ENCODE peak calls at places on chromosomes 13 and 19, in ten cellular contexts. One of them, this sample, is unnamed.

GRCh38 chr13:45195421-45195820 is 5.4 kb downstream of the KCTD4 start:
- DNase-seq in Caco-2: no peak
- DNase-seq in mucosa of descending colon: no peak
- DNase-seq in body of pancreas: no peak
- DNase-seq in heart right ventricle: no peak
- DNase-seq in right cardiac atrium: no peak
- DNase-seq in IMR-90: no peak
- DNase-seq in WERI-Rb-1: no peak
- DNase-seq in tibial nerve: no peak
- DNase-seq in neural progenitor cell: no peak
- DNase-seq in this sample: no peak

GRCh38 chr19:54186934-54187381 is 2.4 kb downstream of the MBOAT7 start:
- DNase-seq in Caco-2: no peak
- DNase-seq in mucosa of descending colon: peak
- DNase-seq in body of pancreas: peak
- DNase-seq in heart right ventricle: no peak
- DNase-seq in right cardiac atrium: no peak
- DNase-seq in IMR-90: no peak
- DNase-seq in WERI-Rb-1: no peak
- DNase-seq in tibial nerve: no peak
- DNase-seq in neural progenitor cell: no peak
- DNase-seq in this sample: no peak

GRCh38 chr19:45746866-45747265 is 13.6 kb downstream of the MEIOSIN start:
- DNase-seq in Caco-2: no peak
- DNase-seq in mucosa of descending colon: no peak
- DNase-seq in body of pancreas: no peak
- DNase-seq in heart right ventricle: no peak
- DNase-seq in right cardiac atrium: no peak
- DNase-seq in IMR-90: no peak
- DNase-seq in WERI-Rb-1: no peak
- DNase-seq in tibial nerve: no peak
- DNase-seq in neural progenitor cell: no peak
- DNase-seq in this sample: no peak

GRCh38 chr13:76016799-76017198 is 380.7 kb downstream of the LMO7 start:
- DNase-seq in Caco-2: peak
- DNase-seq in mucosa of descending colon: no peak
- DNase-seq in body of pancreas: peak
- DNase-seq in heart right ventricle: no peak
- DNase-seq in right cardiac atrium: no peak
- DNase-seq in IMR-90: peak
- DNase-seq in WERI-Rb-1: peak
- DNase-seq in tibial nerve: no peak
- DNase-seq in neural progenitor cell: peak
- DNase-seq in this sample: no peak

GRCh38 chr13:41562083-41562482 is 104.7 kb downstream of the RGCC start:
- DNase-seq in Caco-2: no peak
- DNase-seq in mucosa of descending colon: no peak
- DNase-seq in body of pancreas: peak
- DNase-seq in heart right ventricle: peak
- DNase-seq in right cardiac atrium: peak
- DNase-seq in IMR-90: peak
- DNase-seq in WERI-Rb-1: no peak
- DNase-seq in tibial nerve: peak
- DNase-seq in neural progenitor cell: no peak
- DNase-seq in this sample: no peak

GRCh38 chr13:112703449-112703848 is 13.6 kb downstream of the ATP11A start:
- DNase-seq in Caco-2: no peak
- DNase-seq in mucosa of descending colon: no peak
- DNase-seq in body of pancreas: no peak
- DNase-seq in heart right ventricle: no peak
- DNase-seq in right cardiac atrium: no peak
- DNase-seq in IMR-90: no peak
- DNase-seq in WERI-Rb-1: no peak
- DNase-seq in tibial nerve: no peak
- DNase-seq in neural progenitor cell: no peak
- DNase-seq in this sample: no peak

GRCh38 chr13:67383358-67383757 is 153.2 kb upstream of the PCDH9 start:
- DNase-seq in Caco-2: no peak
- DNase-seq in mucosa of descending colon: no peak
- DNase-seq in body of pancreas: peak
- DNase-seq in heart right ventricle: no peak
- DNase-seq in right cardiac atrium: no peak
- DNase-seq in IMR-90: peak
- DNase-seq in WERI-Rb-1: no peak
- DNase-seq in tibial nerve: no peak
- DNase-seq in neural progenitor cell: no peak
- DNase-seq in this sample: no peak

GRCh38 chr19:35404879-35405622 is 34.2 kb downstream of the GPR42 start:
- DNase-seq in Caco-2: peak
- DNase-seq in mucosa of descending colon: no peak
- DNase-seq in body of pancreas: no peak
- DNase-seq in heart right ventricle: no peak
- DNase-seq in right cardiac atrium: no peak
- DNase-seq in IMR-90: peak
- DNase-seq in WERI-Rb-1: no peak
- DNase-seq in tibial nerve: no peak
- DNase-seq in neural progenitor cell: peak
- DNase-seq in this sample: peak

GRCh38 chr13:107642841-107643240 is 572.5 kb downstream of the LIG4 start:
- DNase-seq in Caco-2: no peak
- DNase-seq in mucosa of descending colon: no peak
- DNase-seq in body of pancreas: no peak
- DNase-seq in heart right ventricle: no peak
- DNase-seq in right cardiac atrium: no peak
- DNase-seq in IMR-90: peak
- DNase-seq in WERI-Rb-1: no peak
- DNase-seq in tibial nerve: no peak
- DNase-seq in neural progenitor cell: no peak
- DNase-seq in this sample: no peak

GRCh38 chr19:32339988-32340874 is 5.2 kb upstream of the ZNF507 start:
- DNase-seq in Caco-2: peak
- DNase-seq in mucosa of descending colon: peak
- DNase-seq in body of pancreas: peak
- DNase-seq in heart right ventricle: peak
- DNase-seq in right cardiac atrium: peak
- DNase-seq in IMR-90: peak
- DNase-seq in WERI-Rb-1: peak
- DNase-seq in tibial nerve: peak
- DNase-seq in neural progenitor cell: peak
- DNase-seq in this sample: no peak

GRCh38 chr13:114108894-114109293 is 23.5 kb downstream of the RASA3 start:
- DNase-seq in Caco-2: no peak
- DNase-seq in mucosa of descending colon: peak
- DNase-seq in body of pancreas: no peak
- DNase-seq in heart right ventricle: no peak
- DNase-seq in right cardiac atrium: peak
- DNase-seq in IMR-90: no peak
- DNase-seq in WERI-Rb-1: peak
- DNase-seq in tibial nerve: no peak
- DNase-seq in neural progenitor cell: no peak
- DNase-seq in this sample: no peak

GRCh38 chr13:48194392-48194754 is 38.6 kb upstream of the ITM2B start:
- DNase-seq in Caco-2: no peak
- DNase-seq in mucosa of descending colon: no peak
- DNase-seq in body of pancreas: no peak
- DNase-seq in heart right ventricle: no peak
- DNase-seq in right cardiac atrium: no peak
- DNase-seq in IMR-90: no peak
- DNase-seq in WERI-Rb-1: no peak
- DNase-seq in tibial nerve: no peak
- DNase-seq in neural progenitor cell: no peak
- DNase-seq in this sample: no peak

GRCh38 chr19:29525901-29526729 is at the start of gene VSTM2B:
- DNase-seq in Caco-2: no peak
- DNase-seq in mucosa of descending colon: no peak
- DNase-seq in body of pancreas: no peak
- DNase-seq in heart right ventricle: no peak
- DNase-seq in right cardiac atrium: no peak
- DNase-seq in IMR-90: no peak
- DNase-seq in WERI-Rb-1: no peak
- DNase-seq in tibial nerve: no peak
- DNase-seq in neural progenitor cell: peak
- DNase-seq in this sample: no peak
- H3K4me3 ChIP-seq in Caco-2: no peak
- H3K4me3 ChIP-seq in mucosa of descending colon: no peak
- H3K4me3 ChIP-seq in body of pancreas: no peak
- H3K4me3 ChIP-seq in heart right ventricle: peak
- H3K4me3 ChIP-seq in right cardiac atrium: peak
- H3K4me3 ChIP-seq in IMR-90: no peak
- H3K4me3 ChIP-seq in WERI-Rb-1: no peak
- H3K4me3 ChIP-seq in tibial nerve: no peak
- H3K4me3 ChIP-seq in neural progenitor cell: peak
- H3K4me3 ChIP-seq in this sample: no peak

GRCh38 chr19:18523841-18524240 is 2.0 kb upstream of the ELL start:
- DNase-seq in Caco-2: no peak
- DNase-seq in mucosa of descending colon: peak
- DNase-seq in body of pancreas: no peak
- DNase-seq in heart right ventricle: no peak
- DNase-seq in right cardiac atrium: no peak
- DNase-seq in IMR-90: no peak
- DNase-seq in WERI-Rb-1: no peak
- DNase-seq in tibial nerve: no peak
- DNase-seq in neural progenitor cell: no peak
- DNase-seq in this sample: no peak

GRCh38 chr19:18520848-18521691 is 800 bp downstream of the ELL start:
- DNase-seq in Caco-2: peak
- DNase-seq in mucosa of descending colon: peak
- DNase-seq in body of pancreas: peak
- DNase-seq in heart right ventricle: peak
- DNase-seq in right cardiac atrium: peak
- DNase-seq in IMR-90: no peak
- DNase-seq in WERI-Rb-1: peak
- DNase-seq in tibial nerve: peak
- DNase-seq in neural progenitor cell: peak
- DNase-seq in this sample: no peak

GRCh38 chr19:18521692-18522123 is at the start of gene ELL:
- DNase-seq in Caco-2: no peak
- DNase-seq in mucosa of descending colon: no peak
- DNase-seq in body of pancreas: no peak
- DNase-seq in heart right ventricle: no peak
- DNase-seq in right cardiac atrium: no peak
- DNase-seq in IMR-90: no peak
- DNase-seq in WERI-Rb-1: no peak
- DNase-seq in tibial nerve: no peak
- DNase-seq in neural progenitor cell: no peak
- DNase-seq in this sample: no peak

GRCh38 chr19:18519962-18520847 is 1.7 kb downstream of the ELL start:
- DNase-seq in Caco-2: peak
- DNase-seq in mucosa of descending colon: peak
- DNase-seq in body of pancreas: peak
- DNase-seq in heart right ventricle: peak
- DNase-seq in right cardiac atrium: peak
- DNase-seq in IMR-90: peak
- DNase-seq in WERI-Rb-1: peak
- DNase-seq in tibial nerve: peak
- DNase-seq in neural progenitor cell: peak
- DNase-seq in this sample: peak

DNA sequence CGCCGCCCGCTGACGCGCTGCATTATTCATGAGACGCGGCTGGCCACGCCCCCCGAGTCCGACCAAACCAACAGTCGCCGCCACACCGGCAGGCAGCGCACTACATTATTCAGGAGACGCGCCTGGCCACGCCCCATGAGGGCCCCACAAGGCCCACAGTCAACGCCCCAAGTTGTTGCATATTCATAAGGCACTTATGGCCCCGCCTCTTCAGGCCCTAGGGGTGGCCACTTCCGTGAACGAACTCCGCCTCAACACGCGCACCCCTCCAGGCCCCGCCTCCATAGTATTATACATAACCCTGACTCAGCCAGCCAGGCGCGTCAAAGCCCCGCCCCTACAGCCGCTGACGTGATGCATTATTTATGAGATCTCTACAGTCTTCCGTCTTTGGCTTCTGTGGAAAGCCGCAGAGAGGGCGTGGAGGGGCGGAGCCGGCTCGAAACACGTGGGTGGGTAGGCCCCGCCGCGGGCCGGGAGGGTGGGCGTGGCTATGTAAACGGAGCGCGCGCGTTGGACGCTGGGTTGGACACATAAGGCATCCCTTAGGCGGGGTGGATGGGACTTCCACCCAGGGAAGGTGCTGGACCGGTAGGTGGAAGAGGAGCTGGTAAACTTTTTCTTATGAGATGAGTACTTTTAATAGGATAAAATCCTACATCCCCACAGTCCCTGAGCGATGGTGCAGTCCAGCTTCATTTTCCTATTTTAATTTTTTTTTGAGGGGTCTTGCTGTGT is 423 bp upstream of the ELL start:
- DNase-seq in Caco-2: peak
- DNase-seq in mucosa of descending colon: peak
- DNase-seq in body of pancreas: peak
- DNase-seq in heart right ventricle: peak
- DNase-seq in right cardiac atrium: peak
- DNase-seq in IMR-90: peak
- DNase-seq in WERI-Rb-1: peak
- DNase-seq in tibial nerve: peak
- DNase-seq in neural progenitor cell: peak
- DNase-seq in this sample: peak
- H3K4me3 ChIP-seq in Caco-2: peak
- H3K4me3 ChIP-seq in mucosa of descending colon: peak
- H3K4me3 ChIP-seq in body of pancreas: no peak
- H3K4me3 ChIP-seq in heart right ventricle: peak
- H3K4me3 ChIP-seq in right cardiac atrium: peak
- H3K4me3 ChIP-seq in IMR-90: no peak
- H3K4me3 ChIP-seq in WERI-Rb-1: no peak
- H3K4me3 ChIP-seq in tibial nerve: no peak
- H3K4me3 ChIP-seq in neural progenitor cell: peak
- H3K4me3 ChIP-seq in this sample: peak

DNA sequence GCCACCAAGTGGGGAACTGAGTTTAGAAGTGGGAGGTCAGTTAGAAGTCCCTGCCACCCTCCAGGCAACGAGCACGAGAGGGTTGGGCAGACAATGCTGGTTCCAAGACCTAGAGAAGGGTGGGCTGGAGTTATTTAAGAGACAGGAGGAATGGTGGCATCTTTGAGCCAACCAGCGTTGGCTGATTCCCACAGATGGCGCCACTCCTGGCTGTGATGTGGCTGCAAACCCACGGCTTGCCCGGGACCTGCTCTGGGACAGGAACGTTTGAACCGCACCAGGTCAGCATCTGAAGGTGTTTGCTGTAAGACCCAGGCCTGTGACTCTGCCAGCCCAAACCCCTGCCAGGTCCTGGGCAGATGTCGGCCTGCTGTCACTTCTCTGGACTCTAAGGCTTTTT is 42.8 kb downstream of the BICRA start:
- DNase-seq in Caco-2: no peak
- DNase-seq in mucosa of descending colon: no peak
- DNase-seq in body of pancreas: no peak
- DNase-seq in heart right ventricle: no peak
- DNase-seq in right cardiac atrium: peak
- DNase-seq in IMR-90: no peak
- DNase-seq in WERI-Rb-1: no peak
- DNase-seq in tibial nerve: no peak
- DNase-seq in neural progenitor cell: no peak
- DNase-seq in this sample: no peak
- H3K4me3 ChIP-seq in Caco-2: no peak
- H3K4me3 ChIP-seq in mucosa of descending colon: no peak
- H3K4me3 ChIP-seq in body of pancreas: no peak
- H3K4me3 ChIP-seq in heart right ventricle: no peak
- H3K4me3 ChIP-seq in right cardiac atrium: no peak
- H3K4me3 ChIP-seq in IMR-90: no peak
- H3K4me3 ChIP-seq in WERI-Rb-1: no peak
- H3K4me3 ChIP-seq in tibial nerve: no peak
- H3K4me3 ChIP-seq in neural progenitor cell: no peak
- H3K4me3 ChIP-seq in this sample: no peak

GRCh38 chr19:48922548-48923490 is 10.7 kb upstream of the DHDH start:
- DNase-seq in Caco-2: no peak
- DNase-seq in mucosa of descending colon: no peak
- DNase-seq in body of pancreas: no peak
- DNase-seq in heart right ventricle: no peak
- DNase-seq in right cardiac atrium: no peak
- DNase-seq in IMR-90: no peak
- DNase-seq in WERI-Rb-1: no peak
- DNase-seq in tibial nerve: no peak
- DNase-seq in neural progenitor cell: no peak
- DNase-seq in this sample: no peak
- H3K4me3 ChIP-seq in Caco-2: no peak
- H3K4me3 ChIP-seq in mucosa of descending colon: no peak
- H3K4me3 ChIP-seq in body of pancreas: no peak
- H3K4me3 ChIP-seq in heart right ventricle: no peak
- H3K4me3 ChIP-seq in right cardiac atrium: no peak
- H3K4me3 ChIP-seq in IMR-90: no peak
- H3K4me3 ChIP-seq in WERI-Rb-1: no peak
- H3K4me3 ChIP-seq in tibial nerve: no peak
- H3K4me3 ChIP-seq in neural progenitor cell: no peak
- H3K4me3 ChIP-seq in this sample: no peak